ENCODE peak calls at places on chromosomes 1 and 21, in four cellular contexts. V is upper lobe of left lung, Z is A549, C is lower lobe of right lung. R is an unnamed sample.

GRCh38 chr1:84930831-84931230 is 37.8 kb upstream of the LPAR3 start:
- DNase-seq in Z (no peak), V (no peak), C (no peak), R (no peak)

GRCh38 chr1:59552001-59552400 is 255.1 kb downstream of the FGGY start:
- DNase-seq in Z (no peak), C (peak; percentile 52), V (no peak), R (no peak)

GRCh38 chr1:42172394-42173133 is 8.0 kb upstream of the GUCA2A start:
- DNase-seq in C (no peak), Z (no peak), V (no peak), R (peak; percentile 78)

GRCh38 chr1:239707615-239708014 is 321.2 kb downstream of the CHRM3 start:
- DNase-seq in Z (no peak), V (no peak), C (no peak), R (no peak)

GRCh38 chr1:182784556-182785171 is 4.9 kb upstream of the NPL start:
- DNase-seq in V (no peak), Z (peak; percentile 33), C (no peak), R (no peak)

GRCh38 chr1:205533729-205534443 is 29.4 kb downstream of the CDK18 start:
- DNase-seq in Z (no peak), C (no peak), V (peak; percentile 47), R (peak; percentile 46)

GRCh38 chr21:43354666-43355065 is 72.3 kb downstream of the SIK1 start:
- DNase-seq in Z (no peak), V (no peak), C (no peak), R (no peak)

GRCh38 chr1:204476563-204476962 is 18.0 kb downstream of the PIK3C2B start:
- DNase-seq in Z (no peak), V (no peak), C (no peak), R (no peak)

GRCh38 chr21:36120304-36120902 is 14.5 kb upstream of the CBR3 start:
- DNase-seq in C (no peak), Z (no peak), V (no peak), R (peak; percentile 91)

GRCh38 chr1:12549460-12550349 is 68.3 kb downstream of the DHRS3 start:
- DNase-seq in V (peak; percentile 74), Z (peak; percentile 80), C (peak; percentile 52), R (peak; percentile 86)

GRCh38 chr1:159428536-159428935 is 3.5 kb upstream of the OR10J4 start:
- DNase-seq in Z (no peak), V (no peak), C (no peak), R (no peak)
- H3K9me3 ChIP-seq in Z (no peaks in the 10 kb centered on the region), V (no peaks in the 10 kb centered on the region), C (no peaks in the 10 kb centered on the region), R (no peaks in the 10 kb centered on the region)

GRCh38 chr1:10637400-10637799 is 159.0 kb downstream of the CASZ1 start:
- DNase-seq in V (no peak), Z (no peak), C (no peak), R (no peak)
- TF ChIP-seq CTCF in V (no peak), Z (no peak), C (no peak), R (no peak)

GRCh38 chr21:21715286-21715969 is 717.2 kb downstream of the NCAM2 start:
- DNase-seq in C (no peak), Z (no peak), V (no peak), R (no peak)

GRCh38 chr21:21714396-21714795 is 716.2 kb downstream of the NCAM2 start:
- DNase-seq in Z (no peak), C (no peak), V (no peak), R (no peak)

DNA sequence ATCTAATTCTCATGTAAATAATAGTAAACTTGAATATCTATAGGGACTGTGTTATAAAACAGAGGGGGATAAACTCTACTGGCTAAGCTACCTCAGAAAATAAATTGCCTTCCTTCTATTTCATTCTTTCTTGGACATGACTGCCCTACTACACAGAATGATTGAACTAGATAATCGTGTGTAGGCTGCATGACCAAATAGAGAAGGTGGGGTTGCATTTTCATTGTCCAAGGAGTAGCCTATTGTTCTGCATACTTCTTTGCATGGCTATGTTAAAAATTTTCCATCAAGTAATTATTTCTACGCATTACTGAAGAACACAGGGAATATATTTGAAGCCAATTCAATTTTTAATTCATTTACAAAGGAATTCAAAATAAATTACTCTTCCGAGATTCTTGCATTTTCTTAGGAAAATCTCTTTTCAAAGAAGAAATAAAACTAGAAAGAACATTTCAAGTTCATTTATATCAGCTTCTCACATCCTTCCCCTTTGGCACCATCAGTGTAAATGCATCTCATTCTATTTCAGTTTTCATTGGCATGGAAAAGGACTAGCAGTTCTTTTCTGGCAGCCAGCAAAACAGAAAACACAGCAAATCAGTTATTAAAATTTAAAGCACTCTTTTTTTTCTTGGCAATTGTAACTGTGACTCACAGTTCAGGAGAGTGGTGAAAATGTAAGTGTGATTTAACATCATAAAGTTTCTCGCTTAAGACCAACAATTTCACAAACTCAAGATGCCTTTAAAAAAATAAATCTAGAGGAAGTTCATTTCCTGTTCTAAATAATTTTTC is 714.8 kb downstream of the NCAM2 start:
- DNase-seq in Z (no peak), V (no peak), C (no peak), R (no peak)
- H3K9me3 ChIP-seq in Z (no peaks in the 10 kb centered on the region), V (no peaks in the 10 kb centered on the region), C (no peaks in the 10 kb centered on the region), R (no peaks in the 10 kb centered on the region)

GRCh38 chr1:99441234-99442095 is 177.2 kb downstream of the PLPPR4 start:
- DNase-seq in V (no peak), C (no peak), Z (no peak), R (no peak)

GRCh38 chr1:99438656-99439055 is 174.4 kb downstream of the PLPPR4 start:
- DNase-seq in C (no peak), V (no peak), Z (no peak), R (peak; percentile 29)
- TF ChIP-seq CTCF in C (no peak), V (no peak), Z (no peak), R (no peak)

GRCh38 chr1:70945676-70946075 is 101.9 kb downstream of the PTGER3 start:
- DNase-seq in V (no peak), C (no peak), Z (no peak), R (no peak)

GRCh38 chr1:70945266-70945665 is 102.3 kb downstream of the PTGER3 start:
- DNase-seq in C (no peak), V (no peak), Z (no peak), R (no peak)

GRCh38 chr1:70941563-70941962 is 106.1 kb downstream of the PTGER3 start:
- DNase-seq in C (no peak), V (no peak), Z (no peak), R (no peak)
- H3K9me3 ChIP-seq in C (no peaks in the 10 kb centered on the region), V (no peaks in the 10 kb centered on the region), Z (no peaks in the 10 kb centered on the region), R (no peaks in the 10 kb centered on the region)

GRCh38 chr1:234748066-234748465 is 138.1 kb upstream of the IRF2BP2 start:
- DNase-seq in V (no peak), Z (no peak), C (no peak), R (no peak)

GRCh38 chr1:234748713-234749112 is 138.7 kb upstream of the IRF2BP2 start:
- DNase-seq in C (no peak), Z (no peak), V (no peak), R (no peak)

GRCh38 chr1:234746798-234747196 is 136.8 kb upstream of the IRF2BP2 start:
- DNase-seq in C (no peak), Z (no peak), V (no peak), R (no peak)

GRCh38 chr1:234745844-234746797 is 136.1 kb upstream of the IRF2BP2 start:
- DNase-seq in V (no peak), C (no peak), Z (no peak), R (no peak)

DNA sequence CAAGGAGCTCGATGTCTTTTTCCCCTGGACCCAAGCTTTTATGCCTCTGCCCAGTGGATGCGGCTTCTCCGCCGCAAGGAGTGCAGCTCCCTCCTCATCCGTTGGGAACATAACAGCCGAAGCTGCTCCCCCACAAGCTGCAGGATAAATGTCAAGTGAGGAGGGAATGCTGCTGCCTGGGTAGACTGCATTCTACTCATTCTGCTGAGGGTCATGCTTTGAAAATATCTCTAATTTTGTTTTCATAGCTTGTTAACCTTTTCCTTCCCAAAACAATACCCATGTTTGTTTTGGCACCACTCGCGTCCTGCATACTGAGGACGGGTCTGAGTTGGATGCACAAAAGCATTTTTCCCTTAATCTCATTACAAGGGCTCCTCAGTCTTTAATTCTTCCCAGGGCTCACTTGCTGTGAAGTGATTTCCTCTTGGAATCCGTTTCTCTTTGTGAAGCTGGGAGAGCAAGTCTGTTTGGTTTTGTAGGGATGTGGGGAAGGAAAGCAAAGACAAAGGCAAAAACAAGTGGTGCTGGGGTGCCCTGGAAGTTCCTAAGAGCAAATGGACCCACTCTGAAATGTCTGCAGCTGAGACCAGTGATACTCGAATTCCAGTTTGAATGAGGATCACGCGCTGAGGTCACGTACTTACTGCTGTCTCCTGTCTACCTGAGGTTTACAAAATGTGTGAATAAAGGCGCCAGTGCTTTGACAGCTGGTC is 134.0 kb upstream of the IRF2BP2 start:
- DNase-seq in Z (no peak), C (no peak), V (no peak), R (no peak)
- TF ChIP-seq CTCF in Z (no peak), C (no peak), V (no peak), R (no peak)

DNA sequence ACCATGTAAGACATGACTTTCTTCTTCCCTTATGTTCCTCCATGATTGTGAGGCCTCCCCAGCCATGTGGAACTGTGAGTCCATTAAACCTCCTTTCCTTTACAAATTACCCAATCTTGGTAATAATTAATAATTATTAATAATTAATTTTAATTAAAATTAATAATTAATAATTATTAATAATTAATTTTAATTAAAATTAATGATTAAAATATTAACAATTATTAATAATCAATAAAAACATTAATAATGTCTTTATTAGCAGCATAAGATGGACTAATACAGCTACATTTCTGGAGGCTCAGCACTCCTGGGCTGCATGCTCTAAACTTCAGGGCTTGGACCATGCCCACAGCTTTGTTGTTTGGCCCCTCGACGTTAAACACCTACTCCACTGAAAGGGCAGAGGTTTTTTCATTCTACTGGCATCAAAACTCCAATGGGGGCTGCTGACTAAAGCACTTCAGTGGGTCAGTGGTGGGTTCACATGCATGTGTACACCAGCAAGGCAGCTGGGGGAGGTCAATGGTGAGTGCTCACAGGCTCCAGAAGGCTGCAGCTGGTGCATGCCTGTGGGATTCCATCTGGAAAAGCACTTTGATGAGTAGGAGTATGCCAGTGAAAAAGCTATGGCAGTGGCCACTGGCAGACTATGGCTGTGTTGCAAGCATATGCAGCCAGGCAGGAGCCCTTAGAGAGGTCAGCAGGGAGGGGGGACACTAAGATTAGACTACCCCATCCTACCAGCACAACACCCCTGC is 561.3 kb downstream of the NCAM2 start:
- DNase-seq in V (no peak), Z (no peak), C (no peak), R (no peak)
- H3K9me3 ChIP-seq in V (peaks cover 10% of the 10 kb centered on the region), Z (no peaks in the 10 kb centered on the region), C (peaks cover 13% of the 10 kb centered on the region), R (peaks cover 9% of the 10 kb centered on the region)

DNA sequence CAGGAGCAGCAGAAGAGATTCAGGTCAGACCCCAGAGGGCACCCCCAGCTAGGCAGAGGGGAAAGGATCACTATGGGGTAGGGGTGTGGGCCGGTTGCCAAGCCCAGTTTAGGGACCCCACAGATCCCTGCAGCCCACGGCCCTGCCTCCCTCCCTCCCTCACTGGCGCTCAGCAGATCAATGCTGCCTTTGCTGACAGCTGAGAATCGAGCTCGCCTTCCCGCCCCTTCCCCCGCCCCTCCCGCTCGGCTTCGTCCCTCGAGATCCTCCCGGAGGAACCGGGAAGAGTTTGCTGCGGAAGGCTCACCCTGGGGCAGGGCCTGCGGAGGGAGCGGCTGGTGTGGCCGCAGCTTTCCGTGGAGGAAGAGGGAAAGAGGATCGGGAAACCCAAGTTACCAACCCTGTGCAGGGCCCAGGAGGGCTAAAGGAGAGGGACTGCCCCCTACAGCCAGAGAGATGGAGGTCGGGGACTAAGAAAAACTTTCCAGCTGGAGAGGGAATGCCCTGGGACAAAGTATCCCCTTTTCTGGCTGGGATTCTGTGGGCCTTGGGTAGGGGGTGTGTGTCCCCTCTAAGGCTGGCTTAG is 1.1 kb upstream of the KCNQ4 start:
- DNase-seq in Z (no peak), C (no peak), V (no peak), R (peak; percentile 80)
- TF ChIP-seq CTCF in Z (no peak), C (no peak), V (no peak), R (no peak)

R was measured in kidney.